ENCODE peak calls at places on chromosomes 4 and X, in seven cellular contexts. H is activated B cell treated with CpG ODN at 0.5 μM for 24 hours, L is dorsolateral prefrontal cortex, O is lower leg skin, V is neural crest cell, B is AG10803, J is GM23338. X is an unnamed sample.

GRCh38 chr4:9989918-9990635 is 31.2 kb downstream of the SLC2A9 start:
- DNase-seq in H (no peak), L (no peak), O (no peak), V (no peak), B (no peak), J (no peak), X (no peak)

GRCh38 chr4:24137963-24138601 is 248.2 kb upstream of the PPARGC1A start:
- DNase-seq in H (no peak), L (no peak), O (no peak), V (no peak), B (no peak), J (no peak), X (no peak)

GRCh38 chr4:89737888-89738287 is 99.1 kb downstream of the SNCA start:
- DNase-seq in H (no peak), L (no peak), O (no peak), V (no peak), B (peak), J (no peak), X (no peak)

GRCh38 chrX:39691724-39692123 is 406.0 kb downstream of the BCOR start:
- DNase-seq in H (no peak), L (no peak), O (peak), V (no peak), B (no peak), J (no peak), X (no peak)

GRCh38 chrX:11724122-11725017 is 33.7 kb upstream of the MSL3 start:
- DNase-seq in H (no peak), L (no peak), O (no peak), V (no peak), B (peak), J (peak), X (peak)

GRCh38 chr4:86837651-86838050 is 11.5 kb downstream of the SLC10A6 start:
- DNase-seq in H (no peak), L (no peak), O (no peak), V (no peak), B (no peak), J (no peak), X (no peak)

GRCh38 chrX:17192111-17192510 is 182.9 kb upstream of the NHS start:
- DNase-seq in H (no peak), L (no peak), O (no peak), V (no peak), B (no peak), J (no peak), X (no peak)

GRCh38 chrX:143754183-143754582 is 33.6 kb upstream of the SPANXN2 start:
- DNase-seq in H (no peak), L (no peak), O (no peak), V (no peak), B (no peak), J (no peak), X (no peak)

GRCh38 chr4:85475631-85476233 is 782 bp downstream of the ARHGAP24 start:
- DNase-seq in H (no peak), L (no peak), O (no peak), V (peak), B (peak), J (no peak), X (no peak)

GRCh38 chr4:40307627-40308497 is 27.3 kb upstream of the CHRNA9 start:
- DNase-seq in H (peak), L (no peak), O (no peak), V (no peak), B (no peak), J (peak), X (no peak)

GRCh38 chr4:67700119-67700873 is 659 bp downstream of the UBA6 start:
- DNase-seq in H (no peak), L (no peak), O (no peak), V (no peak), B (peak), J (no peak), X (peak)

GRCh38 chr4:22237155-22237751 is 278.6 kb downstream of the ADGRA3 start:
- DNase-seq in H (no peak), L (no peak), O (no peak), V (peak), B (no peak), J (peak), X (no peak)

GRCh38 chrX:35711281-35711680 is 86.9 kb upstream of the MAGEB16 start:
- DNase-seq in H (no peak), L (no peak), O (no peak), V (no peak), B (no peak), J (no peak), X (no peak)

GRCh38 chrX:50635811-50636365 is 165.3 kb upstream of the DGKK start:
- DNase-seq in H (no peak), L (no peak), O (no peak), V (no peak), B (no peak), J (no peak), X (no peak)

GRCh38 chr4:101292901-101293300 is 54.4 kb downstream of the PPP3CA start:
- DNase-seq in H (no peak), L (no peak), O (no peak), V (no peak), B (peak), J (no peak), X (no peak)

GRCh38 chrX:55240788-55241187 is 20.6 kb downstream of the PAGE5 start:
- DNase-seq in H (no peak), L (no peak), O (no peak), V (no peak), B (no peak), J (no peak), X (no peak)

GRCh38 chr4:108544504-108544903 is 75.9 kb upstream of the RPL34 start:
- DNase-seq in H (no peak), L (no peak), O (no peak), V (no peak), B (peak), J (no peak), X (no peak)

GRCh38 chr4:186726440-186727148 is 2.9 kb upstream of the FAT1 start:
- DNase-seq in H (no peak), L (peak), O (peak), V (peak), B (peak), J (peak), X (no peak)

GRCh38 chrX:110310896-110311295 is 7.0 kb downstream of the AMMECR1 start:
- DNase-seq in H (no peak), L (no peak), O (no peak), V (no peak), B (no peak), J (no peak), X (peak)

GRCh38 chr4:24440765-24441164 is 143.6 kb downstream of the DHX15 start:
- DNase-seq in H (no peak), L (no peak), O (no peak), V (no peak), B (no peak), J (no peak), X (no peak)

GRCh38 chrX:46376246-46376885 is 168.9 kb downstream of the ZNF674 start:
- DNase-seq in H (no peak), L (no peak), O (no peak), V (no peak), B (peak), J (peak), X (peak)

GRCh38 chrX:103847174-103847870 is 15.3 kb upstream of the RAB9B start:
- DNase-seq in H (no peak), L (no peak), O (no peak), V (no peak), B (peak), J (no peak), X (no peak)

GRCh38 chrX:54042609-54043010 is 1.7 kb downstream of the PHF8 start:
- DNase-seq in H (peak), L (peak), O (no peak), V (peak), B (peak), J (peak), X (peak)

GRCh38 chrX:132480581-132481203 is 8.1 kb downstream of the MBNL3 start:
- DNase-seq in H (peak), L (no peak), O (peak), V (no peak), B (peak), J (no peak), X (peak)

GRCh38 chrX:22950278-22951266 is 49.2 kb upstream of the DDX53 start:
- DNase-seq in H (no peak), L (no peak), O (no peak), V (no peak), B (peak), J (no peak), X (no peak)

GRCh38 chrX:105191878-105192277 is 28.6 kb downstream of the TEX13A start:
- DNase-seq in H (no peak), L (no peak), O (no peak), V (no peak), B (no peak), J (peak), X (peak)

GRCh38 chrX:45765281-45765680 is 564.6 kb upstream of the DIPK2B start:
- DNase-seq in H (no peak), L (no peak), O (no peak), V (no peak), B (no peak), J (no peak), X (no peak)

GRCh38 chr4:157810137-157810774 is 362.6 kb downstream of the GASK1B start:
- DNase-seq in H (no peak), L (no peak), O (no peak), V (no peak), B (no peak), J (no peak), X (no peak)

GRCh38 chr4:10083331-10083769 is 33.2 kb downstream of the WDR1 start:
- DNase-seq in H (peak), L (no peak), O (peak), V (no peak), B (no peak), J (no peak), X (no peak)

GRCh38 chrX:28498658-28499057 is 88.6 kb upstream of the IL1RAPL1 start:
- DNase-seq in H (no peak), L (no peak), O (no peak), V (no peak), B (no peak), J (peak), X (no peak)

GRCh38 chrX:150446151-150446550 is 83.0 kb downstream of the MAMLD1 start:
- DNase-seq in H (no peak), L (no peak), O (no peak), V (no peak), B (no peak), J (no peak), X (no peak)

GRCh38 chr4:145234086-145234694 is 53.8 kb upstream of the OTUD4 start:
- DNase-seq in H (no peak), L (peak), O (no peak), V (peak), B (peak), J (peak), X (peak)

GRCh38 chrX:12771445-12772069 is 19.7 kb upstream of the PRPS2 start:
- DNase-seq in H (peak), L (no peak), O (no peak), V (peak), B (peak), J (peak), X (peak)

GRCh38 chrX:129193357-129193756 is 329.9 kb downstream of the SMARCA1 start:
- DNase-seq in H (no peak), L (peak), O (no peak), V (no peak), B (no peak), J (no peak), X (no peak)

GRCh38 chr4:120056249-120056648 is 10.4 kb downstream of the MAD2L1 start:
- DNase-seq in H (no peak), L (no peak), O (no peak), V (no peak), B (peak), J (no peak), X (no peak)

GRCh38 chr4:84606645-84607044 is 23.7 kb downstream of the CDS1 start:
- DNase-seq in H (no peak), L (no peak), O (no peak), V (no peak), B (no peak), J (no peak), X (no peak)

GRCh38 chr4:124135409-124135813 is 577.1 kb downstream of the ANKRD50 start:
- DNase-seq in H (no peak), L (no peak), O (no peak), V (no peak), B (peak), J (no peak), X (no peak)

DNA sequence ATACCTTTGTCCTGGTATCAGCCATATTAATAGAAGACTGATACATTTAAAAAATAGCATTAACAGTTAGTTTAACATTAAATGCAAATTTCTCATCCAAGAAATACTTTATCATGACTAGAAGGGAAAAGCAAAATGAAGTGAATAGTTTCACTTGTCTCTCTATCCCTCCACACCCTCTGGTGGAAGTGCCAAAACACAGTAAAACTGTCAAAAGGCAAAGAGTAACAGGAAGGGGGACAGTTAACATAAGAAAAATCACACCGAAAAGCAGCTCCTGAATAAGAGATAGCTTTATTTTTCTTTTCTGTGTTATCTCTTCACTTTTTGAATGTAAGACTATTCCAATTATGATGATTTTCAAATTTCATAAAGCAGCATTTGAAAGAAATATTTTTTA is 187.2 kb downstream of the FBXW7 start:
- DNase-seq in H (no peak), L (peak), O (no peak), V (no peak), B (no peak), J (peak), X (no peak)
- TF ChIP-seq CTCF in H (no peak), L (peak), O (no peak), V (peak), B (peak), J (peak), X (peak)

GRCh38 chr4:141220655-141221605 is at the start of gene ZNF330:
- DNase-seq in H (peak), L (peak), O (peak), V (peak), B (peak), J (peak), X (peak)
- TF ChIP-seq CTCF in H (no peak), L (no peak), O (no peak), V (no peak), B (peak), J (peak), X (peak)

GRCh38 chr4:111797455-111798163 is 347.6 kb upstream of the FAM241A start:
- DNase-seq in H (no peak), L (no peak), O (no peak), V (no peak), B (no peak), J (no peak), X (no peak)

GRCh38 chr4:111802191-111802590 is 343.1 kb upstream of the FAM241A start:
- DNase-seq in H (no peak), L (no peak), O (no peak), V (no peak), B (peak), J (no peak), X (no peak)

GRCh38 chr4:111793686-111794085 is 351.6 kb upstream of the FAM241A start:
- DNase-seq in H (no peak), L (no peak), O (no peak), V (no peak), B (no peak), J (peak), X (no peak)

GRCh38 chr4:111800551-111800950 is 344.7 kb upstream of the FAM241A start:
- DNase-seq in H (no peak), L (no peak), O (no peak), V (no peak), B (no peak), J (no peak), X (no peak)

DNA sequence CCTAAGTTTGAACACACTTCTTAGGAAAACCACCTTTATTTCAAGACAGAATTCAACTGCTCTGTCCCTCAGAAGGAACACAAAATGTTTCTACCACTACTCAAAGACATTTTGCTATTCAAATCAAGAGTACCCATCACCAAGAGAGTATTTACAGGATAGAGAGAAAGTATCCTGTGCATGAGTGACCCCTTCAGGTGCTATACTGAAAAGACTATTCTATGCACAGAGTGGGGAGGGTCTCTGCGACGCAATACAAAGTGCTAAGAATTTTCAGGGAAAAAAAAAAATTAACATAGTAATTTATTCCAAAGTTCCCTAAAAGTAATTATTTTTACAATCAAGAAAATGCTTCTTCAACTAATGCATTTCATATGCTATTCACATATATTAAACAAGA is 346.4 kb upstream of the FAM241A start:
- DNase-seq in H (no peak), L (no peak), O (no peak), V (no peak), B (no peak), J (peak), X (no peak)
- TF ChIP-seq CTCF in H (no peak), L (no peak), O (no peak), V (peak), B (peak), J (peak), X (no peak)

DNA sequence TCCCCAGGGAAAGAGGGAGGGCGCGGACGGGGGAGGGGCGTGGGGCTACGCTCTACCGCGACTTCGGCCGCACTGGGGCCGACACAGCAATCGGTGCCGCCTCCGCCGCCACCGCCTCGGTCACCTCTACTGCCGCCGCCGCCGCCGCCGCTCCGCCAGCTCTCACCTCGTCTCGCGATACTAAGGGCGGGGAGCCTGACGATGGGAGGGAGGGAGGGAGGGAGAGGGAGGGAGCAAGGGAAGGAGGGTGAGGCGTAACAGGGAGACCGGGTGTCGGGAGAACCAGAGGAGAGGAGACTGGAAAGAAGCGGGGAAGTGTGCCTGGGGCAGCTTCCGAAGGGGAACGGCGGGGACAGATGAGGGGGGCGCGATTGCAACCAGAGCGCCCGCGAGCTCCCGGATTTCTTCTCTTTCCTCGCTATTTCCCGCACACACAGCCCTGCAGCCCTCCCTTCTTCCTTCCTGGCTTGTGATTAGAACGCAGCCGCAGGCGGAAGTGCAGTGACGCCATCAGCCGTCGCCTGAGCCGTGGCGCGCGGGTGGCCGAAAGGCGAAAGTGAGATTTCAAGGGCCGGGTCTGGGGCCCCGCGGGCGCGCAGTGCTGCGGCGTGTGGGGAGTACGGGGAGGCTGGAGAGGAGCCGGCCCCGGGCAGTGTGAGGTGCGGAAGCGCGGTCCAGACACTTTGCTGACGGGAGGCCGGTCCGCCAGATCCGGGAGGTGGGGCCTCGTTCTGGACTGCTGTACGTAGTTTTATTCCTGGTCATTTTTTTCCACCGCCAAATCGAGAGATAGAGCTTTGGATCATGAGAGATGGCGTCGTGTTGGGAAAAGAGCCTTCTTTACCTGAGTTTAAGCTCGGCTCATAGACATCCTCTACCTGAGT is at the start of gene ANKRD17:
- DNase-seq in H (peak), L (peak), O (peak), V (peak), B (peak), J (peak), X (peak)
- TF ChIP-seq CTCF in H (no peak), L (peak), O (no peak), V (peak), B (no peak), J (no peak), X (no peak)

GRCh38 chr4:92735025-92735665 is 431.4 kb downstream of the GRID2 start:
- DNase-seq in H (no peak), L (no peak), O (no peak), V (no peak), B (no peak), J (no peak), X (no peak)
- TF ChIP-seq CTCF in H (no peak), L (no peak), O (no peak), V (no peak), B (no peak), J (no peak), X (no peak)

X was measured in GM13976.